ENCODE peak calls at places on chromosomes 13 and 19, in six cellular contexts. T is fibroblast of pulmonary artery, D is bronchial epithelial cell, J is brain microvascular endothelial cell, O is Peyer's patch, R is left kidney. A is an unnamed sample.

GRCh38 chr13:47413112-47413511 is 516.3 kb upstream of the HTR2A start:
- DNase-seq in T (no peak), D (no peak), J (no peak), O (no peak), R (no peak), A (no peak)

GRCh38 chr13:51763486-51763885 is 40.5 kb downstream of the DHRS12 start:
- DNase-seq in T (no peak), D (no peak), J (no peak), O (no peak), R (no peak), A (no peak)

GRCh38 chr19:46350758-46351159 is 3.9 kb downstream of the PPP5C start:
- DNase-seq in T (no peak), D (no peak), J (no peak), O (peak; percentile 50), R (no peak), A (peak; percentile 80)

GRCh38 chr19:28972144-28972543 is 240.8 kb downstream of the UQCRFS1 start:
- DNase-seq in T (no peak), D (no peak), J (no peak), O (no peak), R (no peak), A (no peak)

GRCh38 chr13:42821437-42821836 is 40.1 kb downstream of the FAM216B start:
- DNase-seq in T (peak; percentile 88), D (peak; percentile 76), J (peak; percentile 80), O (no peak), R (no peak), A (no peak)

GRCh38 chr19:4305253-4305612 is 835 bp downstream of the FSD1 start:
- DNase-seq in T (no peak), D (no peak), J (no peak), O (no peak), R (no peak), A (no peak)

GRCh38 chr19:11061951-11062350 is 27.3 kb upstream of the LDLR start:
- DNase-seq in T (no peak), D (no peak), J (no peak), O (no peak), R (peak; percentile 85), A (no peak)

GRCh38 chr13:95535243-95535642 is 17.3 kb upstream of the CLDN10 start:
- DNase-seq in T (peak; percentile 50), D (peak; percentile 99), J (peak; percentile 88), O (no peak), R (no peak), A (no peak)

GRCh38 chr19:3095375-3096191 is 1.4 kb downstream of the GNA11 start:
- DNase-seq in T (no peak), D (peak; percentile 10), J (no peak), O (peak; percentile 74), R (peak; percentile 56), A (peak; percentile 58)

GRCh38 chr19:3687774-3688706 is 12.2 kb downstream of the PIP5K1C start:
- DNase-seq in T (no peak), D (peak; percentile 23), J (no peak), O (peak; percentile 73), R (peak; percentile 60), A (no peak)

GRCh38 chr13:27482996-27483395 is 32.6 kb upstream of the MTIF3 start:
- DNase-seq in T (no peak), D (no peak), J (no peak), O (no peak), R (no peak), A (peak; percentile 56)

GRCh38 chr19:45103200-45103624 is 10.2 kb downstream of the PPP1R37 start:
- DNase-seq in T (peak; percentile 23), D (no peak), J (no peak), O (no peak), R (no peak), A (no peak)

GRCh38 chr13:73073050-73073449 is 14.2 kb downstream of the KLF5 start:
- DNase-seq in T (peak; percentile 9), D (no peak), J (no peak), O (no peak), R (no peak), A (no peak)

GRCh38 chr13:102626928-102627327 is 30.1 kb downstream of the TPP2 start:
- DNase-seq in T (no peak), D (no peak), J (no peak), O (no peak), R (no peak), A (no peak)

A was measured in NB4.